ENCODE peak calls at places on chromosomes 1 and 21, in nine cellular contexts. One of them, this sample, is unnamed.

GRCh38 chr1:31310131-31310530 is 13.3 kb downstream of the ZCCHC17 start:
- DNase-seq in adrenal gland: no peak
- DNase-seq in A673: no peak
- DNase-seq in PC-3: no peak
- DNase-seq in cardiac muscle cell: no peak
- DNase-seq in GM23338: no peak
- DNase-seq in lung: no peak
- DNase-seq in transverse colon: no peak
- DNase-seq in Karpas-422: no peak
- DNase-seq in this sample: no peak

GRCh38 chr1:159897962-159898361 is 2.0 kb downstream of the CFAP45 start:
- DNase-seq in adrenal gland: no peak
- DNase-seq in A673: no peak
- DNase-seq in PC-3: no peak
- DNase-seq in cardiac muscle cell: no peak
- DNase-seq in GM23338: no peak
- DNase-seq in lung: no peak
- DNase-seq in transverse colon: no peak
- DNase-seq in Karpas-422: no peak
- DNase-seq in this sample: no peak

GRCh38 chr21:44648557-44649311 is 2.5 kb downstream of the KRTAP10-11 start:
- DNase-seq in adrenal gland: no peak
- DNase-seq in A673: no peak
- DNase-seq in PC-3: no peak
- DNase-seq in cardiac muscle cell: no peak
- DNase-seq in GM23338: no peak
- DNase-seq in lung: peak
- DNase-seq in transverse colon: no peak
- DNase-seq in Karpas-422: no peak
- DNase-seq in this sample: no peak

GRCh38 chr1:80248886-80249285 is 1242.4 kb upstream of the ADGRL4 start:
- DNase-seq in adrenal gland: peak
- DNase-seq in A673: no peak
- DNase-seq in PC-3: peak
- DNase-seq in cardiac muscle cell: peak
- DNase-seq in GM23338: no peak
- DNase-seq in lung: no peak
- DNase-seq in transverse colon: no peak
- DNase-seq in Karpas-422: no peak
- DNase-seq in this sample: peak

GRCh38 chr1:189619682-189620332 is 857.9 kb downstream of the BRINP3 start:
- DNase-seq in adrenal gland: peak
- DNase-seq in A673: peak
- DNase-seq in PC-3: peak
- DNase-seq in cardiac muscle cell: peak
- DNase-seq in GM23338: no peak
- DNase-seq in lung: no peak
- DNase-seq in transverse colon: no peak
- DNase-seq in Karpas-422: no peak
- DNase-seq in this sample: peak

GRCh38 chr21:42570362-42570761 is 56.7 kb downstream of the SLC37A1 start:
- DNase-seq in adrenal gland: no peak
- DNase-seq in A673: no peak
- DNase-seq in PC-3: no peak
- DNase-seq in cardiac muscle cell: no peak
- DNase-seq in GM23338: no peak
- DNase-seq in lung: no peak
- DNase-seq in transverse colon: peak
- DNase-seq in Karpas-422: no peak
- DNase-seq in this sample: no peak

GRCh38 chr1:86499987-86500593 is 31.4 kb downstream of the CLCA1 start:
- DNase-seq in adrenal gland: no peak
- DNase-seq in A673: peak
- DNase-seq in PC-3: peak
- DNase-seq in cardiac muscle cell: peak
- DNase-seq in GM23338: peak
- DNase-seq in lung: no peak
- DNase-seq in transverse colon: no peak
- DNase-seq in Karpas-422: peak
- DNase-seq in this sample: no peak

GRCh38 chr1:47229884-47230691 is 1.9 kb downstream of the TAL1 start:
- DNase-seq in adrenal gland: no peak
- DNase-seq in A673: no peak
- DNase-seq in PC-3: no peak
- DNase-seq in cardiac muscle cell: no peak
- DNase-seq in GM23338: peak
- DNase-seq in lung: no peak
- DNase-seq in transverse colon: no peak
- DNase-seq in Karpas-422: no peak
- DNase-seq in this sample: no peak

GRCh38 chr1:147079400-147080012 is 92.8 kb downstream of the PRKAB2 start:
- DNase-seq in adrenal gland: no peak
- DNase-seq in A673: no peak
- DNase-seq in PC-3: no peak
- DNase-seq in cardiac muscle cell: no peak
- DNase-seq in GM23338: peak
- DNase-seq in lung: no peak
- DNase-seq in transverse colon: no peak
- DNase-seq in Karpas-422: no peak
- DNase-seq in this sample: no peak

GRCh38 chr1:32464191-32464715 is 619 bp upstream of the ZBTB8B start:
- DNase-seq in adrenal gland: no peak
- DNase-seq in A673: peak
- DNase-seq in PC-3: no peak
- DNase-seq in cardiac muscle cell: no peak
- DNase-seq in GM23338: peak
- DNase-seq in lung: no peak
- DNase-seq in transverse colon: no peak
- DNase-seq in Karpas-422: no peak
- DNase-seq in this sample: no peak

GRCh38 chr1:109201123-109201703 is 12.5 kb upstream of the SARS1 start:
- DNase-seq in adrenal gland: peak
- DNase-seq in A673: peak
- DNase-seq in PC-3: peak
- DNase-seq in cardiac muscle cell: peak
- DNase-seq in GM23338: peak
- DNase-seq in lung: peak
- DNase-seq in transverse colon: peak
- DNase-seq in Karpas-422: peak
- DNase-seq in this sample: peak

GRCh38 chr1:228285661-228286504 is 78.0 kb downstream of the OBSCN start:
- DNase-seq in adrenal gland: no peak
- DNase-seq in A673: no peak
- DNase-seq in PC-3: no peak
- DNase-seq in cardiac muscle cell: no peak
- DNase-seq in GM23338: no peak
- DNase-seq in lung: no peak
- DNase-seq in transverse colon: peak
- DNase-seq in Karpas-422: no peak
- DNase-seq in this sample: no peak

GRCh38 chr1:203668401-203668800 is 41.8 kb downstream of the ATP2B4 start:
- DNase-seq in adrenal gland: no peak
- DNase-seq in A673: no peak
- DNase-seq in PC-3: no peak
- DNase-seq in cardiac muscle cell: no peak
- DNase-seq in GM23338: no peak
- DNase-seq in lung: no peak
- DNase-seq in transverse colon: no peak
- DNase-seq in Karpas-422: no peak
- DNase-seq in this sample: no peak
- H3K27ac ChIP-seq in adrenal gland: no peak
- H3K27ac ChIP-seq in A673: no peak
- H3K27ac ChIP-seq in PC-3: no peak
- H3K27ac ChIP-seq in cardiac muscle cell: no peak
- H3K27ac ChIP-seq in GM23338: no peak
- H3K27ac ChIP-seq in lung: no peak
- H3K27ac ChIP-seq in transverse colon: peak
- H3K27ac ChIP-seq in Karpas-422: no peak
- H3K27ac ChIP-seq in this sample: no peak

GRCh38 chr1:15929258-15929935 is 46.5 kb downstream of the ZBTB17 start:
- DNase-seq in adrenal gland: no peak
- DNase-seq in A673: no peak
- DNase-seq in PC-3: no peak
- DNase-seq in cardiac muscle cell: no peak
- DNase-seq in GM23338: no peak
- DNase-seq in lung: no peak
- DNase-seq in transverse colon: no peak
- DNase-seq in Karpas-422: no peak
- DNase-seq in this sample: no peak
- H3K27ac ChIP-seq in adrenal gland: no peak
- H3K27ac ChIP-seq in A673: no peak
- H3K27ac ChIP-seq in PC-3: no peak
- H3K27ac ChIP-seq in cardiac muscle cell: no peak
- H3K27ac ChIP-seq in GM23338: no peak
- H3K27ac ChIP-seq in lung: no peak
- H3K27ac ChIP-seq in transverse colon: no peak
- H3K27ac ChIP-seq in Karpas-422: no peak
- H3K27ac ChIP-seq in this sample: no peak

GRCh38 chr1:235908742-235909520 is 42.2 kb upstream of the LYST start:
- DNase-seq in adrenal gland: peak
- DNase-seq in A673: peak
- DNase-seq in PC-3: peak
- DNase-seq in cardiac muscle cell: peak
- DNase-seq in GM23338: no peak
- DNase-seq in lung: peak
- DNase-seq in transverse colon: no peak
- DNase-seq in Karpas-422: no peak
- DNase-seq in this sample: peak
- H3K27ac ChIP-seq in adrenal gland: peak
- H3K27ac ChIP-seq in A673: no peak
- H3K27ac ChIP-seq in PC-3: peak
- H3K27ac ChIP-seq in cardiac muscle cell: no peak
- H3K27ac ChIP-seq in GM23338: no peak
- H3K27ac ChIP-seq in lung: no peak
- H3K27ac ChIP-seq in transverse colon: no peak
- H3K27ac ChIP-seq in Karpas-422: no peak
- H3K27ac ChIP-seq in this sample: peak

GRCh38 chr1:71644997-71645396 is 564.2 kb upstream of the ZRANB2 start:
- DNase-seq in adrenal gland: no peak
- DNase-seq in A673: no peak
- DNase-seq in PC-3: no peak
- DNase-seq in cardiac muscle cell: no peak
- DNase-seq in GM23338: no peak
- DNase-seq in lung: no peak
- DNase-seq in transverse colon: no peak
- DNase-seq in Karpas-422: no peak
- DNase-seq in this sample: no peak

GRCh38 chr1:71641013-71641412 is 560.2 kb upstream of the ZRANB2 start:
- DNase-seq in adrenal gland: no peak
- DNase-seq in A673: no peak
- DNase-seq in PC-3: no peak
- DNase-seq in cardiac muscle cell: no peak
- DNase-seq in GM23338: no peak
- DNase-seq in lung: no peak
- DNase-seq in transverse colon: no peak
- DNase-seq in Karpas-422: no peak
- DNase-seq in this sample: no peak

GRCh38 chr1:71638081-71638766 is 557.4 kb upstream of the ZRANB2 start:
- DNase-seq in adrenal gland: no peak
- DNase-seq in A673: peak
- DNase-seq in PC-3: peak
- DNase-seq in cardiac muscle cell: peak
- DNase-seq in GM23338: no peak
- DNase-seq in lung: no peak
- DNase-seq in transverse colon: no peak
- DNase-seq in Karpas-422: no peak
- DNase-seq in this sample: no peak

GRCh38 chr1:71640131-71640530 is 559.3 kb upstream of the ZRANB2 start:
- DNase-seq in adrenal gland: no peak
- DNase-seq in A673: no peak
- DNase-seq in PC-3: no peak
- DNase-seq in cardiac muscle cell: peak
- DNase-seq in GM23338: no peak
- DNase-seq in lung: no peak
- DNase-seq in transverse colon: no peak
- DNase-seq in Karpas-422: no peak
- DNase-seq in this sample: no peak

DNA sequence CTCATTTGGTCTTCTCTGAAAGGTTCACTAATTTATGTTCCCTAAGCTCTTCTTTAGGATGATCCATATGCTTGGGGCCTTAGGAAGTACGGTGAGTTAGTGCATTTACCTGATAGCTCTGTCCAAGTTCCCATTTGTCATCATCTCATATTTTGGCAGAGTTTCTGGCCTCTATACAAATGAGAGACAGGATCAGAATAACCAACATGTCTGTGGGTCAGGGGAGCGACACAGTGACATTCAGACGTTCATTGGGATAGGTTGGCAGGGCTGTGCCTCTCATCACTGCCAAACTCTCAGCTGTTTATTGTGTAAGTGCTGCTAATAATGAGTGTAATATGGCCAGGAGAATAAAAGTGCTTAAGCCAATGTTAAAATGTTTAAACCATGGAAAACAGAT is 561.1 kb upstream of the ZRANB2 start:
- DNase-seq in adrenal gland: no peak
- DNase-seq in A673: no peak
- DNase-seq in PC-3: no peak
- DNase-seq in cardiac muscle cell: no peak
- DNase-seq in GM23338: no peak
- DNase-seq in lung: no peak
- DNase-seq in transverse colon: no peak
- DNase-seq in Karpas-422: no peak
- DNase-seq in this sample: no peak
- H3K27ac ChIP-seq in adrenal gland: no peak
- H3K27ac ChIP-seq in A673: no peak
- H3K27ac ChIP-seq in PC-3: no peak
- H3K27ac ChIP-seq in cardiac muscle cell: no peak
- H3K27ac ChIP-seq in GM23338: no peak
- H3K27ac ChIP-seq in lung: no peak
- H3K27ac ChIP-seq in transverse colon: no peak
- H3K27ac ChIP-seq in Karpas-422: no peak
- H3K27ac ChIP-seq in this sample: no peak

GRCh38 chr1:209885403-209886218 is 52.4 kb upstream of the SYT14 start:
- DNase-seq in adrenal gland: no peak
- DNase-seq in A673: no peak
- DNase-seq in PC-3: peak
- DNase-seq in cardiac muscle cell: no peak
- DNase-seq in GM23338: no peak
- DNase-seq in lung: no peak
- DNase-seq in transverse colon: no peak
- DNase-seq in Karpas-422: no peak
- DNase-seq in this sample: no peak

GRCh38 chr1:209883341-209883971 is 54.6 kb upstream of the SYT14 start:
- DNase-seq in adrenal gland: no peak
- DNase-seq in A673: peak
- DNase-seq in PC-3: peak
- DNase-seq in cardiac muscle cell: peak
- DNase-seq in GM23338: no peak
- DNase-seq in lung: no peak
- DNase-seq in transverse colon: no peak
- DNase-seq in Karpas-422: no peak
- DNase-seq in this sample: no peak

GRCh38 chr1:209884665-209885117 is 53.3 kb upstream of the SYT14 start:
- DNase-seq in adrenal gland: peak
- DNase-seq in A673: peak
- DNase-seq in PC-3: peak
- DNase-seq in cardiac muscle cell: peak
- DNase-seq in GM23338: no peak
- DNase-seq in lung: peak
- DNase-seq in transverse colon: no peak
- DNase-seq in Karpas-422: no peak
- DNase-seq in this sample: peak

GRCh38 chr1:209882942-209883340 is 55.1 kb upstream of the SYT14 start:
- DNase-seq in adrenal gland: no peak
- DNase-seq in A673: no peak
- DNase-seq in PC-3: no peak
- DNase-seq in cardiac muscle cell: no peak
- DNase-seq in GM23338: no peak
- DNase-seq in lung: no peak
- DNase-seq in transverse colon: no peak
- DNase-seq in Karpas-422: no peak
- DNase-seq in this sample: no peak

GRCh38 chr1:209884249-209884648 is 53.8 kb upstream of the SYT14 start:
- DNase-seq in adrenal gland: no peak
- DNase-seq in A673: peak
- DNase-seq in PC-3: peak
- DNase-seq in cardiac muscle cell: no peak
- DNase-seq in GM23338: no peak
- DNase-seq in lung: no peak
- DNase-seq in transverse colon: no peak
- DNase-seq in Karpas-422: no peak
- DNase-seq in this sample: no peak
- H3K27ac ChIP-seq in adrenal gland: no peak
- H3K27ac ChIP-seq in A673: peak
- H3K27ac ChIP-seq in PC-3: peak
- H3K27ac ChIP-seq in cardiac muscle cell: no peak
- H3K27ac ChIP-seq in GM23338: no peak
- H3K27ac ChIP-seq in lung: no peak
- H3K27ac ChIP-seq in transverse colon: no peak
- H3K27ac ChIP-seq in Karpas-422: no peak
- H3K27ac ChIP-seq in this sample: peak